ENCODE peak calls at places on chromosomes 12 and 14, in four cellular contexts. H is fibroblast of lung, O is HFF-Myc, S is fibroblast of pulmonary artery. Y is an unnamed sample.

GRCh38 chr12:13454991-13455696 is 258.6 kb downstream of the EMP1 start:
- DNase-seq in H (no peak), O (no peak), S (no peak), Y (no peak)

GRCh38 chr14:59342516-59343484 is 122.4 kb downstream of the GPR135 start:
- DNase-seq in H (no peak), O (no peak), S (peak), Y (no peak)

GRCh38 chr12:53591301-53592206 is 34.6 kb downstream of the ATF7 start:
- DNase-seq in H (no peak), O (no peak), S (no peak), Y (no peak)

GRCh38 chr14:67440513-67440912 is 28.5 kb upstream of the PLEK2 start:
- DNase-seq in H (no peak), O (no peak), S (no peak), Y (no peak)

GRCh38 chr12:89363582-89363981 is 11.3 kb upstream of the DUSP6 start:
- DNase-seq in H (no peak), O (no peak), S (no peak), Y (no peak)

GRCh38 chr12:54596526-54596946 is 8.1 kb upstream of the PPP1R1A start:
- DNase-seq in H (peak), O (peak), S (peak), Y (peak)

GRCh38 chr14:92680781-92681650 is 67.4 kb downstream of the LGMN start:
- DNase-seq in H (peak), O (peak), S (peak), Y (peak)

GRCh38 chr14:37443461-37443860 is 151.6 kb downstream of the FOXA1 start:
- DNase-seq in H (peak), O (peak), S (no peak), Y (peak)

GRCh38 chr12:11779286-11779685 is 129.8 kb downstream of the ETV6 start:
- DNase-seq in H (peak), O (no peak), S (peak), Y (peak)

GRCh38 chr12:109053382-109054123 is 1.2 kb downstream of the USP30 start:
- DNase-seq in H (peak), O (no peak), S (no peak), Y (peak)

GRCh38 chr14:65035049-65035448 is 48.4 kb downstream of the FNTB start:
- DNase-seq in H (peak), O (no peak), S (peak), Y (peak)

GRCh38 chr12:127294651-127295205 is 972.2 kb upstream of the TMEM132C start:
- DNase-seq in H (no peak), O (no peak), S (no peak), Y (no peak)

GRCh38 chr14:50943261-50943942 is 881 bp downstream of the PYGL start:
- DNase-seq in H (peak), O (no peak), S (peak), Y (peak)

GRCh38 chr14:75769047-75769685 is 108.1 kb downstream of the TTLL5 start:
- DNase-seq in H (no peak), O (no peak), S (no peak), Y (no peak)

GRCh38 chr12:119687344-119687865 is 19.5 kb downstream of the PRKAB1 start:
- DNase-seq in H (no peak), O (no peak), S (no peak), Y (no peak)

GRCh38 chr12:95760371-95760770 is 30.2 kb downstream of the NTN4 start:
- DNase-seq in H (no peak), O (no peak), S (no peak), Y (no peak)

GRCh38 chr12:3896851-3897351 is 23.7 kb upstream of the PARP11 start:
- DNase-seq in H (no peak), O (no peak), S (no peak), Y (no peak)

GRCh38 chr12:44674866-44675265 is 201.2 kb downstream of the NELL2 start:
- DNase-seq in H (no peak), O (no peak), S (no peak), Y (no peak)

GRCh38 chr12:51441583-51441982 is 17.0 kb downstream of the SLC4A8 start:
- DNase-seq in H (peak), O (peak), S (peak), Y (peak)

GRCh38 chr14:32698831-32699230 is 239.8 kb upstream of the NPAS3 start:
- DNase-seq in H (no peak), O (no peak), S (peak), Y (peak)

GRCh38 chr14:46769292-46769691 is 117.7 kb upstream of the RPL10L start:
- DNase-seq in H (no peak), O (no peak), S (no peak), Y (no peak)

GRCh38 chr14:20679907-20680306 is 4.5 kb upstream of the RNASE4 start:
- DNase-seq in H (peak), O (no peak), S (peak), Y (peak)

GRCh38 chr14:74438351-74438915 is 12.4 kb upstream of the SYNDIG1L start:
- DNase-seq in H (no peak), O (no peak), S (peak), Y (no peak)

GRCh38 chr12:57726151-57726883 is 12.2 kb downstream of the AGAP2 start:
- DNase-seq in H (peak), O (peak), S (peak), Y (peak)

GRCh38 chr12:101696477-101697196 is 803 bp upstream of the CHPT1 start:
- DNase-seq in H (peak), O (no peak), S (peak), Y (peak)

GRCh38 chr12:71219224-71219623 is 61.4 kb upstream of the TSPAN8 start:
- DNase-seq in H (no peak), O (no peak), S (no peak), Y (no peak)

GRCh38 chr12:3728686-3729085 is 24.2 kb downstream of the CRACR2A start:
- DNase-seq in H (no peak), O (no peak), S (no peak), Y (no peak)

GRCh38 chr12:50952510-50952909 is at the start of gene HIGD1C:
- DNase-seq in H (no peak), O (no peak), S (no peak), Y (no peak)

GRCh38 chr12:11657511-11657910 is 8.0 kb downstream of the ETV6 start:
- DNase-seq in H (no peak), O (no peak), S (no peak), Y (no peak)

GRCh38 chr12:31518680-31519227 is 72.2 kb downstream of the DENND5B start:
- DNase-seq in H (peak), O (peak), S (peak), Y (peak)

GRCh38 chr14:103739793-103740501 is 24.3 kb downstream of the ZFYVE21 start:
- DNase-seq in H (no peak), O (no peak), S (no peak), Y (no peak)

GRCh38 chr12:47885012-47885501 is 19.7 kb downstream of the VDR start:
- DNase-seq in H (no peak), O (no peak), S (no peak), Y (no peak)

GRCh38 chr12:67630373-67631088 is 18.0 kb upstream of the DYRK2 start:
- DNase-seq in H (peak), O (peak), S (peak), Y (no peak)

GRCh38 chr14:66140213-66140918 is 345.8 kb upstream of the CCDC196 start:
- DNase-seq in H (no peak), O (no peak), S (no peak), Y (no peak)

GRCh38 chr12:64451687-64452558 is at the start of gene TBK1:
- DNase-seq in H (peak), O (no peak), S (peak), Y (peak)

GRCh38 chr14:24795406-24795805 is 161.4 kb upstream of the GZMB start:
- DNase-seq in H (no peak), O (no peak), S (no peak), Y (no peak)

GRCh38 chr12:115013668-115014072 is 329.7 kb upstream of the TBX3 start:
- DNase-seq in H (no peak), O (no peak), S (no peak), Y (no peak)

GRCh38 chr12:115012861-115013667 is 329.1 kb upstream of the TBX3 start:
- DNase-seq in H (no peak), O (no peak), S (no peak), Y (no peak)

GRCh38 chr12:115011703-115012102 is 327.7 kb upstream of the TBX3 start:
- DNase-seq in H (no peak), O (no peak), S (no peak), Y (no peak)

GRCh38 chr12:115008951-115009350 is 325.0 kb upstream of the TBX3 start:
- DNase-seq in H (no peak), O (no peak), S (no peak), Y (no peak)

GRCh38 chr12:115010324-115010995 is 326.5 kb upstream of the TBX3 start:
- DNase-seq in H (no peak), O (no peak), S (peak), Y (no peak)
- TF ChIP-seq CTCF in H (no peak), O (no peak), S (no peak), Y (no peak)

DNA sequence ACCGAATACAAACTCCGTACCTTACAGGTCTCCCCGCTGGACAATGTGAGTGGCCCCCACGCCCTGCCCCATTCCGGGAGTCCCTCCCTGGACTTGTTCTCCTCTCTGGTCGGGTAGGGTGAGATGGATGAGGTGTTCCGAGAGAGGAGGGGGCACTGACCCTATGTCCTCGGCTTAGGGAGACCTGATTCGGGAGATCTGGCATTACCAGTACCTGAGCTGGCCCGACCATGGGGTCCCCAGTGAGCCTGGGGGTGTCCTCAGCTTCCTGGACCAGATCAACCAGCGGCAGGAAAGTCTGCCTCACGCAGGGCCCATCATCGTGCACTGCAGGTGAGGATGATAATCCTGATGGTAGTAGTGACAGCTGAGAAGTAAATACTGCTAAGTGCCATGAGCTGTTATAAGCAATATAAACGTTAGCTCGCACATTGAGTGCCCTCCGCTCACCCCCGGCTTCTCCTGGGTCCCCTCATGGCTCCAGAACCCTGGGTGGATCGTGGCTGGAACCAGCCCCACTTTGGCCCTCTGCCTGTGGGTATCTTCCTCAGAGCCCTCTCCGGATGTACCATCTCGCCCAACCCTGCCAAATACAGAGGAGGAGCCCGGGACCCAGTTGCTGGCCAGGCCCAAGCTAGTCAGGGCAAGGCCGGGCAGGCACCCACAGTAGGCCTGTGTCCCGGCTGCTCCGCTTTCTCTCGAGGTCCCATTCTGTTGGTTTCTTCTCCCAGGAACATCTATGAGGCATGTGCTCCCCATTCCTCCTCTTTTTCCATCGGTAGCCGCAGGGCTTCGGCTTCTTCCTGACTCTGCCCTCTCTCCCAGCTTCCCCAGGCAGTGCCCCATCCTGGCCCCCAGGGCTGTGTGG is 6.8 kb downstream of the PTPN6 start:
- DNase-seq in H (no peak), O (no peak), S (no peak), Y (no peak)
- H3K4me3 ChIP-seq in H (no peak), O (no peak), S (no peak), Y (no peak)

GRCh38 chr12:14924541-14924940 is 13.8 kb downstream of the ERP27 start:
- DNase-seq in H (no peak), O (no peak), S (no peak), Y (no peak)
- TF ChIP-seq CTCF in H (no peak), O (no peak), S (no peak), Y (no peak)

DNA sequence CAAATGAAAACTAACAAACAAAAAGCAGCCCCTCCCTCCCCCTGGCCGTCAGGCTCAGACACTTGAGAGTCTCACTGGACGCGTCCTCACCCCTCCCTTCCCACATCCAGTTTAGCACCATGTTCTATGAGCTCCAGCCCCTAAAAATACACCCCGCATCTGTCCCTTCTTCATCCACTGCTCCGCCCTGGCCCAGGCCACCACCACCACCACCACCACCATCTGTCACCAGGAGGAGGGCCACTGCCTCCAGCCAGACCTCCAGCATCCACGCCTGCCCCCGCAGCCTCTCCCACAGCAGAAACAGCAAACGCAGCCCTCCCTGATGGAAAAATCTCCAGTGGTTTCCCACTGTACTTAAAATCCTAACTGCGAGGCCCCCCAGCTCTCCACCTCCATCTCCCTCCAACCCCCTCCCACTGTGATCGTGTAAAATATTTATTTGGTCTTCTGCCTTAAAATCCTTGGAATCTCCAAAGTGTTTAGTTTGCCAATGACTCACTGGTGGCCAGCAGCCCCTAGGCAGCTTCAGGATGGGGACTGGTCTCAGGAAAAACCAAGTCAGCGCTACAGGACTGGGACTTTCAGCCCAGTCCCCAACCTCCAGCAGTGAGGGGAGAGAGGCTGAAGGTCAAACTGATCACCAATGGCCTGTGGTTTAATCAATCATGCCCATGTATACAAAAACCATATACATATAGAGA is 95.0 kb downstream of the SCARB1 start:
- DNase-seq in H (no peak), O (no peak), S (no peak), Y (peak)
- H3K4me3 ChIP-seq in H (no peak), O (no peak), S (no peak), Y (no peak)